ENCODE peak calls at places on chromosomes 11 and 22, in seven cellular contexts. One of them, this sample, is unnamed.

GRCh38 chr11:2268911-2269600 is 1.3 kb downstream of the ASCL2 start:
- DNase-seq in AML-193: peak; percentile 80
- DNase-seq in fibroblast of pulmonary artery: peak; percentile 20
- DNase-seq in stimulated activated CD4-positive, alpha-beta T cell treated with anti-CD3 and anti-CD28 coated beads, Interleukin-2, amount 100 ng/mL, for 48 hours: peak; percentile 74
- DNase-seq in HEK293T: peak; percentile 66
- DNase-seq in GM10248: peak; percentile 58
- DNase-seq in WTC11: peak; percentile 75
- DNase-seq in this sample: no peak

GRCh38 chr11:82996966-82997606 is 74.6 kb downstream of the RAB30 start:
- DNase-seq in AML-193: no peak
- DNase-seq in fibroblast of pulmonary artery: no peak
- DNase-seq in stimulated activated CD4-positive, alpha-beta T cell treated with anti-CD3 and anti-CD28 coated beads, Interleukin-2, amount 100 ng/mL, for 48 hours: no peak
- DNase-seq in HEK293T: no peak
- DNase-seq in GM10248: peak; percentile 70
- DNase-seq in WTC11: no peak
- DNase-seq in this sample: no peak

GRCh38 chr11:58867556-58867955 is 23.1 kb upstream of the GLYATL2 start:
- DNase-seq in AML-193: no peak
- DNase-seq in fibroblast of pulmonary artery: no peak
- DNase-seq in stimulated activated CD4-positive, alpha-beta T cell treated with anti-CD3 and anti-CD28 coated beads, Interleukin-2, amount 100 ng/mL, for 48 hours: no peak
- DNase-seq in HEK293T: no peak
- DNase-seq in GM10248: no peak
- DNase-seq in WTC11: no peak
- DNase-seq in this sample: no peak

GRCh38 chr11:32033067-32033466 is 57.8 kb upstream of the RCN1 start:
- DNase-seq in AML-193: no peak
- DNase-seq in fibroblast of pulmonary artery: no peak
- DNase-seq in stimulated activated CD4-positive, alpha-beta T cell treated with anti-CD3 and anti-CD28 coated beads, Interleukin-2, amount 100 ng/mL, for 48 hours: no peak
- DNase-seq in HEK293T: no peak
- DNase-seq in GM10248: no peak
- DNase-seq in WTC11: no peak
- DNase-seq in this sample: no peak

GRCh38 chr11:29913352-29913751 is 103.5 kb downstream of the KCNA4 start:
- DNase-seq in AML-193: no peak
- DNase-seq in fibroblast of pulmonary artery: no peak
- DNase-seq in stimulated activated CD4-positive, alpha-beta T cell treated with anti-CD3 and anti-CD28 coated beads, Interleukin-2, amount 100 ng/mL, for 48 hours: no peak
- DNase-seq in HEK293T: no peak
- DNase-seq in GM10248: no peak
- DNase-seq in WTC11: no peak
- DNase-seq in this sample: no peak

GRCh38 chr22:45717787-45718186 is 46.2 kb downstream of the ATXN10 start:
- DNase-seq in AML-193: no peak
- DNase-seq in fibroblast of pulmonary artery: peak; percentile 35
- DNase-seq in stimulated activated CD4-positive, alpha-beta T cell treated with anti-CD3 and anti-CD28 coated beads, Interleukin-2, amount 100 ng/mL, for 48 hours: no peak
- DNase-seq in HEK293T: no peak
- DNase-seq in GM10248: no peak
- DNase-seq in WTC11: no peak
- DNase-seq in this sample: no peak

GRCh38 chr11:3200388-3201111 is 18.1 kb downstream of the MRGPRG start:
- DNase-seq in AML-193: no peak
- DNase-seq in fibroblast of pulmonary artery: no peak
- DNase-seq in stimulated activated CD4-positive, alpha-beta T cell treated with anti-CD3 and anti-CD28 coated beads, Interleukin-2, amount 100 ng/mL, for 48 hours: no peak
- DNase-seq in HEK293T: no peak
- DNase-seq in GM10248: no peak
- DNase-seq in WTC11: no peak
- DNase-seq in this sample: no peak

GRCh38 chr11:3174387-3174786 is 9.3 kb upstream of the OSBPL5 start:
- DNase-seq in AML-193: no peak
- DNase-seq in fibroblast of pulmonary artery: no peak
- DNase-seq in stimulated activated CD4-positive, alpha-beta T cell treated with anti-CD3 and anti-CD28 coated beads, Interleukin-2, amount 100 ng/mL, for 48 hours: no peak
- DNase-seq in HEK293T: no peak
- DNase-seq in GM10248: no peak
- DNase-seq in WTC11: no peak
- DNase-seq in this sample: no peak

GRCh38 chr11:68145120-68145866 is 24.1 kb upstream of the CHKA start:
- DNase-seq in AML-193: no peak
- DNase-seq in fibroblast of pulmonary artery: no peak
- DNase-seq in stimulated activated CD4-positive, alpha-beta T cell treated with anti-CD3 and anti-CD28 coated beads, Interleukin-2, amount 100 ng/mL, for 48 hours: no peak
- DNase-seq in HEK293T: no peak
- DNase-seq in GM10248: no peak
- DNase-seq in WTC11: no peak
- DNase-seq in this sample: no peak

GRCh38 chr11:60343094-60343704 is 16.1 kb downstream of the MS4A6E start:
- DNase-seq in AML-193: peak; percentile 28
- DNase-seq in fibroblast of pulmonary artery: peak; percentile 4
- DNase-seq in stimulated activated CD4-positive, alpha-beta T cell treated with anti-CD3 and anti-CD28 coated beads, Interleukin-2, amount 100 ng/mL, for 48 hours: no peak
- DNase-seq in HEK293T: peak; percentile 16
- DNase-seq in GM10248: no peak
- DNase-seq in WTC11: no peak
- DNase-seq in this sample: no peak

GRCh38 chr11:68206211-68206610 is 6.9 kb downstream of the KMT5B start:
- DNase-seq in AML-193: peak; percentile 80
- DNase-seq in fibroblast of pulmonary artery: peak; percentile 79
- DNase-seq in stimulated activated CD4-positive, alpha-beta T cell treated with anti-CD3 and anti-CD28 coated beads, Interleukin-2, amount 100 ng/mL, for 48 hours: no peak
- DNase-seq in HEK293T: peak; percentile 64
- DNase-seq in GM10248: peak; percentile 73
- DNase-seq in WTC11: no peak
- DNase-seq in this sample: no peak

This sample was measured in esophagus squamous epithelium.